ENCODE peak calls at places on chromosomes 12 and 14, in nine cellular contexts. One of them, this sample, is unnamed.

GRCh38 chr12:112418248-112418595 is 525 bp upstream of the PTPN11 start:
- DNase-seq in Calu3: no peak
- DNase-seq in stimulated activated CD4-positive, alpha-beta T cell treated with anti-CD3 and anti-CD28 coated beads, Interleukin-2, amount 100 ng/mL, for 4 hours: no peak
- DNase-seq in caudate nucleus: no peak
- DNase-seq in BE2C: no peak
- DNase-seq in upper lobe of right lung: no peak
- DNase-seq in ELR: peak; percentile 30
- DNase-seq in dorsolateral prefrontal cortex: no peak
- DNase-seq in Right ventricle myocardium superior: no peak
- DNase-seq in this sample: no peak

GRCh38 chr14:31080060-31080459 is 53.9 kb upstream of the STRN3 start:
- DNase-seq in Calu3: no peak
- DNase-seq in stimulated activated CD4-positive, alpha-beta T cell treated with anti-CD3 and anti-CD28 coated beads, Interleukin-2, amount 100 ng/mL, for 4 hours: no peak
- DNase-seq in caudate nucleus: no peak
- DNase-seq in BE2C: no peak
- DNase-seq in upper lobe of right lung: no peak
- DNase-seq in ELR: peak; percentile 30
- DNase-seq in dorsolateral prefrontal cortex: no peak
- DNase-seq in Right ventricle myocardium superior: no peak
- DNase-seq in this sample: no peak

GRCh38 chr14:26334288-26334687 is 263.5 kb downstream of the NOVA1 start:
- DNase-seq in Calu3: no peak
- DNase-seq in stimulated activated CD4-positive, alpha-beta T cell treated with anti-CD3 and anti-CD28 coated beads, Interleukin-2, amount 100 ng/mL, for 4 hours: no peak
- DNase-seq in caudate nucleus: no peak
- DNase-seq in BE2C: no peak
- DNase-seq in upper lobe of right lung: no peak
- DNase-seq in ELR: no peak
- DNase-seq in dorsolateral prefrontal cortex: no peak
- DNase-seq in Right ventricle myocardium superior: no peak
- DNase-seq in this sample: no peak

GRCh38 chr14:87152701-87153100 is 840.3 kb downstream of the GALC start:
- DNase-seq in Calu3: no peak
- DNase-seq in stimulated activated CD4-positive, alpha-beta T cell treated with anti-CD3 and anti-CD28 coated beads, Interleukin-2, amount 100 ng/mL, for 4 hours: no peak
- DNase-seq in caudate nucleus: no peak
- DNase-seq in BE2C: no peak
- DNase-seq in upper lobe of right lung: no peak
- DNase-seq in ELR: no peak
- DNase-seq in dorsolateral prefrontal cortex: peak; percentile 21
- DNase-seq in Right ventricle myocardium superior: no peak
- DNase-seq in this sample: no peak

GRCh38 chr12:32501835-32502333 is 102.5 kb downstream of the FGD4 start:
- DNase-seq in Calu3: peak; percentile 72
- DNase-seq in stimulated activated CD4-positive, alpha-beta T cell treated with anti-CD3 and anti-CD28 coated beads, Interleukin-2, amount 100 ng/mL, for 4 hours: no peak
- DNase-seq in caudate nucleus: peak; percentile 54
- DNase-seq in BE2C: peak; percentile 83
- DNase-seq in upper lobe of right lung: no peak
- DNase-seq in ELR: peak; percentile 54
- DNase-seq in dorsolateral prefrontal cortex: peak; percentile 76
- DNase-seq in Right ventricle myocardium superior: no peak
- DNase-seq in this sample: no peak

GRCh38 chr12:73867147-73867546 is 670.5 kb upstream of the ATXN7L3B start:
- DNase-seq in Calu3: no peak
- DNase-seq in stimulated activated CD4-positive, alpha-beta T cell treated with anti-CD3 and anti-CD28 coated beads, Interleukin-2, amount 100 ng/mL, for 4 hours: no peak
- DNase-seq in caudate nucleus: no peak
- DNase-seq in BE2C: no peak
- DNase-seq in upper lobe of right lung: no peak
- DNase-seq in ELR: peak; percentile 10
- DNase-seq in dorsolateral prefrontal cortex: no peak
- DNase-seq in Right ventricle myocardium superior: no peak
- DNase-seq in this sample: no peak

GRCh38 chr14:62957562-62957961 is 87.7 kb downstream of the KCNH5 start:
- DNase-seq in Calu3: no peak
- DNase-seq in stimulated activated CD4-positive, alpha-beta T cell treated with anti-CD3 and anti-CD28 coated beads, Interleukin-2, amount 100 ng/mL, for 4 hours: no peak
- DNase-seq in caudate nucleus: no peak
- DNase-seq in BE2C: peak; percentile 12
- DNase-seq in upper lobe of right lung: no peak
- DNase-seq in ELR: peak; percentile 85
- DNase-seq in dorsolateral prefrontal cortex: no peak
- DNase-seq in Right ventricle myocardium superior: no peak
- DNase-seq in this sample: no peak

GRCh38 chr14:75217508-75218206 is 41.2 kb upstream of the TMED10 start:
- DNase-seq in Calu3: no peak
- DNase-seq in stimulated activated CD4-positive, alpha-beta T cell treated with anti-CD3 and anti-CD28 coated beads, Interleukin-2, amount 100 ng/mL, for 4 hours: no peak
- DNase-seq in caudate nucleus: no peak
- DNase-seq in BE2C: no peak
- DNase-seq in upper lobe of right lung: no peak
- DNase-seq in ELR: peak; percentile 33
- DNase-seq in dorsolateral prefrontal cortex: no peak
- DNase-seq in Right ventricle myocardium superior: no peak
- DNase-seq in this sample: peak; percentile 0

GRCh38 chr12:120590741-120591407 is 9.7 kb upstream of the POP5 start:
- DNase-seq in Calu3: peak; percentile 36
- DNase-seq in stimulated activated CD4-positive, alpha-beta T cell treated with anti-CD3 and anti-CD28 coated beads, Interleukin-2, amount 100 ng/mL, for 4 hours: no peak
- DNase-seq in caudate nucleus: no peak
- DNase-seq in BE2C: no peak
- DNase-seq in upper lobe of right lung: peak; percentile 28
- DNase-seq in ELR: no peak
- DNase-seq in dorsolateral prefrontal cortex: no peak
- DNase-seq in Right ventricle myocardium superior: no peak
- DNase-seq in this sample: no peak

GRCh38 chr12:121005346-121005815 is 10.9 kb downstream of the C12orf43 start:
- DNase-seq in Calu3: peak; percentile 75
- DNase-seq in stimulated activated CD4-positive, alpha-beta T cell treated with anti-CD3 and anti-CD28 coated beads, Interleukin-2, amount 100 ng/mL, for 4 hours: no peak
- DNase-seq in caudate nucleus: no peak
- DNase-seq in BE2C: peak; percentile 58
- DNase-seq in upper lobe of right lung: no peak
- DNase-seq in ELR: peak; percentile 67
- DNase-seq in dorsolateral prefrontal cortex: peak; percentile 17
- DNase-seq in Right ventricle myocardium superior: no peak
- DNase-seq in this sample: peak; percentile 81

GRCh38 chr14:41605550-41606248 is 977 bp upstream of the LRFN5 start:
- DNase-seq in Calu3: no peak
- DNase-seq in stimulated activated CD4-positive, alpha-beta T cell treated with anti-CD3 and anti-CD28 coated beads, Interleukin-2, amount 100 ng/mL, for 4 hours: no peak
- DNase-seq in caudate nucleus: no peak
- DNase-seq in BE2C: no peak
- DNase-seq in upper lobe of right lung: no peak
- DNase-seq in ELR: peak; percentile 15
- DNase-seq in dorsolateral prefrontal cortex: peak; percentile 43
- DNase-seq in Right ventricle myocardium superior: peak; percentile 17
- DNase-seq in this sample: no peak

GRCh38 chr12:47186246-47186645 is 106.5 kb upstream of the AMIGO2 start:
- DNase-seq in Calu3: no peak
- DNase-seq in stimulated activated CD4-positive, alpha-beta T cell treated with anti-CD3 and anti-CD28 coated beads, Interleukin-2, amount 100 ng/mL, for 4 hours: no peak
- DNase-seq in caudate nucleus: no peak
- DNase-seq in BE2C: no peak
- DNase-seq in upper lobe of right lung: no peak
- DNase-seq in ELR: no peak
- DNase-seq in dorsolateral prefrontal cortex: no peak
- DNase-seq in Right ventricle myocardium superior: no peak
- DNase-seq in this sample: no peak

GRCh38 chr12:53066594-53066978 is 12.6 kb downstream of the SPRYD3 start:
- DNase-seq in Calu3: no peak
- DNase-seq in stimulated activated CD4-positive, alpha-beta T cell treated with anti-CD3 and anti-CD28 coated beads, Interleukin-2, amount 100 ng/mL, for 4 hours: no peak
- DNase-seq in caudate nucleus: no peak
- DNase-seq in BE2C: no peak
- DNase-seq in upper lobe of right lung: peak; percentile 60
- DNase-seq in ELR: no peak
- DNase-seq in dorsolateral prefrontal cortex: no peak
- DNase-seq in Right ventricle myocardium superior: no peak
- DNase-seq in this sample: no peak

GRCh38 chr12:24561411-24561871 is 387.5 kb downstream of the BCAT1 start:
- DNase-seq in Calu3: no peak
- DNase-seq in stimulated activated CD4-positive, alpha-beta T cell treated with anti-CD3 and anti-CD28 coated beads, Interleukin-2, amount 100 ng/mL, for 4 hours: no peak
- DNase-seq in caudate nucleus: no peak
- DNase-seq in BE2C: no peak
- DNase-seq in upper lobe of right lung: no peak
- DNase-seq in ELR: peak; percentile 75
- DNase-seq in dorsolateral prefrontal cortex: no peak
- DNase-seq in Right ventricle myocardium superior: no peak
- DNase-seq in this sample: no peak

GRCh38 chr14:36271939-36272907 is 48.2 kb downstream of the MBIP start:
- DNase-seq in Calu3: no peak
- DNase-seq in stimulated activated CD4-positive, alpha-beta T cell treated with anti-CD3 and anti-CD28 coated beads, Interleukin-2, amount 100 ng/mL, for 4 hours: no peak
- DNase-seq in caudate nucleus: no peak
- DNase-seq in BE2C: no peak
- DNase-seq in upper lobe of right lung: peak; percentile 70
- DNase-seq in ELR: no peak
- DNase-seq in dorsolateral prefrontal cortex: peak; percentile 14
- DNase-seq in Right ventricle myocardium superior: peak; percentile 42
- DNase-seq in this sample: no peak

GRCh38 chr14:101561145-101561896 is at the start of gene DIO3:
- DNase-seq in Calu3: peak; percentile 90
- DNase-seq in stimulated activated CD4-positive, alpha-beta T cell treated with anti-CD3 and anti-CD28 coated beads, Interleukin-2, amount 100 ng/mL, for 4 hours: no peak
- DNase-seq in caudate nucleus: no peak
- DNase-seq in BE2C: peak; percentile 80
- DNase-seq in upper lobe of right lung: no peak
- DNase-seq in ELR: no peak
- DNase-seq in dorsolateral prefrontal cortex: no peak
- DNase-seq in Right ventricle myocardium superior: no peak
- DNase-seq in this sample: peak; percentile 47

GRCh38 chr12:3252416-3252815 is 175.2 kb downstream of the TSPAN9 start:
- DNase-seq in Calu3: no peak
- DNase-seq in stimulated activated CD4-positive, alpha-beta T cell treated with anti-CD3 and anti-CD28 coated beads, Interleukin-2, amount 100 ng/mL, for 4 hours: no peak
- DNase-seq in caudate nucleus: no peak
- DNase-seq in BE2C: no peak
- DNase-seq in upper lobe of right lung: no peak
- DNase-seq in ELR: no peak
- DNase-seq in dorsolateral prefrontal cortex: peak; percentile 85
- DNase-seq in Right ventricle myocardium superior: peak; percentile 93
- DNase-seq in this sample: no peak